ENCODE peak calls at places on chromosomes 5 and 9, in eight cellular contexts. One of them, this sample, is unnamed.
A peak's percentile ranks its signal among the peaks of the same experiment; 100 is the strongest.

GRCh38 chr9:120583958-120584369 is 4.0 kb upstream of the CDK5RAP2 start:
- DNase-seq in BJ: peak; percentile 51
- DNase-seq in fibroblast of mammary gland: peak; percentile 82
- DNase-seq in AG04449: peak; percentile 40
- DNase-seq in neural crest cell: peak; percentile 41
- DNase-seq in endothelial cell of umbilical vein: peak; percentile 80
- DNase-seq in H9: peak; percentile 37
- DNase-seq in HFFc6: peak; percentile 85
- DNase-seq in this sample: peak; percentile 91

GRCh38 chr9:38068866-38069628 is at the start of gene SHB:
- DNase-seq in BJ: no peak
- DNase-seq in fibroblast of mammary gland: no peak
- DNase-seq in neural crest cell: peak; percentile 62
- DNase-seq in H9: peak; percentile 86
- DNase-seq in AG04449: no peak
- DNase-seq in HFFc6: peak; percentile 27
- DNase-seq in endothelial cell of umbilical vein: peak; percentile 63
- DNase-seq in this sample: peak; percentile 53

GRCh38 chr5:142087920-142088679 is 20.5 kb upstream of the NDFIP1 start:
- DNase-seq in BJ: no peak
- DNase-seq in HFFc6: no peak
- DNase-seq in H9: no peak
- DNase-seq in AG04449: no peak
- DNase-seq in neural crest cell: no peak
- DNase-seq in fibroblast of mammary gland: no peak
- DNase-seq in endothelial cell of umbilical vein: no peak
- DNase-seq in this sample: no peak

GRCh38 chr9:6440405-6440804 is 27.4 kb downstream of the UHRF2 start:
- DNase-seq in endothelial cell of umbilical vein: no peak
- DNase-seq in HFFc6: no peak
- DNase-seq in H9: no peak
- DNase-seq in AG04449: no peak
- DNase-seq in neural crest cell: no peak
- DNase-seq in fibroblast of mammary gland: peak; percentile 19
- DNase-seq in BJ: no peak
- DNase-seq in this sample: no peak

GRCh38 chr9:88387733-88388202 is 476 bp upstream of the SPIN1 start:
- DNase-seq in endothelial cell of umbilical vein: peak; percentile 57
- DNase-seq in neural crest cell: peak; percentile 17
- DNase-seq in fibroblast of mammary gland: peak; percentile 39
- DNase-seq in BJ: no peak
- DNase-seq in HFFc6: peak; percentile 24
- DNase-seq in AG04449: no peak
- DNase-seq in H9: no peak
- DNase-seq in this sample: peak; percentile 55

GRCh38 chr9:114117614-114117995 is 18.5 kb upstream of the KIF12 start:
- DNase-seq in HFFc6: no peak
- DNase-seq in AG04449: no peak
- DNase-seq in H9: no peak
- DNase-seq in endothelial cell of umbilical vein: no peak
- DNase-seq in BJ: no peak
- DNase-seq in neural crest cell: no peak
- DNase-seq in fibroblast of mammary gland: no peak
- DNase-seq in this sample: no peak

GRCh38 chr9:136644593-136645342 is 17.9 kb upstream of the EGFL7 start:
- DNase-seq in BJ: no peak
- DNase-seq in endothelial cell of umbilical vein: peak; percentile 88
- DNase-seq in fibroblast of mammary gland: peak; percentile 52
- DNase-seq in H9: peak; percentile 77
- DNase-seq in neural crest cell: peak; percentile 73
- DNase-seq in HFFc6: peak; percentile 17
- DNase-seq in AG04449: no peak
- DNase-seq in this sample: no peak

GRCh38 chr9:127178646-127179632 is 56.5 kb upstream of the ANGPTL2 start:
- DNase-seq in neural crest cell: no peak
- DNase-seq in BJ: no peak
- DNase-seq in HFFc6: no peak
- DNase-seq in H9: peak; percentile 39
- DNase-seq in AG04449: no peak
- DNase-seq in endothelial cell of umbilical vein: peak; percentile 53
- DNase-seq in fibroblast of mammary gland: no peak
- DNase-seq in this sample: no peak

GRCh38 chr9:25557645-25558300 is 120.5 kb downstream of the TUSC1 start:
- DNase-seq in neural crest cell: no peak
- DNase-seq in fibroblast of mammary gland: peak; percentile 3
- DNase-seq in HFFc6: no peak
- DNase-seq in BJ: no peak
- DNase-seq in H9: no peak
- DNase-seq in endothelial cell of umbilical vein: no peak
- DNase-seq in AG04449: no peak
- DNase-seq in this sample: peak; percentile 9

GRCh38 chr5:109939109-109939682 is 249.5 kb downstream of the MAN2A1 start:
- DNase-seq in HFFc6: no peak
- DNase-seq in fibroblast of mammary gland: peak; percentile 80
- DNase-seq in H9: no peak
- DNase-seq in BJ: no peak
- DNase-seq in endothelial cell of umbilical vein: no peak
- DNase-seq in neural crest cell: no peak
- DNase-seq in AG04449: no peak
- DNase-seq in this sample: peak; percentile 91

GRCh38 chr5:140148508-140148907 is 22.8 kb downstream of the IGIP start:
- DNase-seq in AG04449: no peak
- DNase-seq in endothelial cell of umbilical vein: no peak
- DNase-seq in H9: peak; percentile 86
- DNase-seq in HFFc6: peak; percentile 9
- DNase-seq in fibroblast of mammary gland: peak; percentile 9
- DNase-seq in BJ: no peak
- DNase-seq in neural crest cell: peak; percentile 23
- DNase-seq in this sample: no peak
- TF ChIP-seq CTCF in AG04449: no peak
- TF ChIP-seq CTCF in endothelial cell of umbilical vein: no peak
- TF ChIP-seq CTCF in H9: peak; percentile 37
- TF ChIP-seq CTCF in HFFc6: no peak
- TF ChIP-seq CTCF in fibroblast of mammary gland: no peak
- TF ChIP-seq CTCF in BJ: peak; percentile 18
- TF ChIP-seq CTCF in neural crest cell: no peak
- TF ChIP-seq CTCF in this sample: peak; percentile 12

GRCh38 chr5:72314571-72315172 is 5.4 kb downstream of the MRPS27 start:
- DNase-seq in H9: no peak
- DNase-seq in neural crest cell: no peak
- DNase-seq in HFFc6: peak; percentile 15
- DNase-seq in endothelial cell of umbilical vein: peak; percentile 76
- DNase-seq in fibroblast of mammary gland: peak; percentile 73
- DNase-seq in AG04449: no peak
- DNase-seq in BJ: no peak
- DNase-seq in this sample: peak; percentile 87

GRCh38 chr5:72324186-72324825 is 4.1 kb downstream of the PTCD2 start:
- DNase-seq in H9: no peak
- DNase-seq in BJ: no peak
- DNase-seq in HFFc6: no peak
- DNase-seq in AG04449: no peak
- DNase-seq in endothelial cell of umbilical vein: no peak
- DNase-seq in fibroblast of mammary gland: peak; percentile 31
- DNase-seq in neural crest cell: no peak
- DNase-seq in this sample: no peak

GRCh38 chr5:72325566-72326297 is 5.6 kb downstream of the PTCD2 start:
- DNase-seq in H9: no peak
- DNase-seq in neural crest cell: no peak
- DNase-seq in BJ: peak; percentile 40
- DNase-seq in endothelial cell of umbilical vein: no peak
- DNase-seq in HFFc6: peak; percentile 76
- DNase-seq in AG04449: no peak
- DNase-seq in fibroblast of mammary gland: peak; percentile 85
- DNase-seq in this sample: peak; percentile 69

DNA sequence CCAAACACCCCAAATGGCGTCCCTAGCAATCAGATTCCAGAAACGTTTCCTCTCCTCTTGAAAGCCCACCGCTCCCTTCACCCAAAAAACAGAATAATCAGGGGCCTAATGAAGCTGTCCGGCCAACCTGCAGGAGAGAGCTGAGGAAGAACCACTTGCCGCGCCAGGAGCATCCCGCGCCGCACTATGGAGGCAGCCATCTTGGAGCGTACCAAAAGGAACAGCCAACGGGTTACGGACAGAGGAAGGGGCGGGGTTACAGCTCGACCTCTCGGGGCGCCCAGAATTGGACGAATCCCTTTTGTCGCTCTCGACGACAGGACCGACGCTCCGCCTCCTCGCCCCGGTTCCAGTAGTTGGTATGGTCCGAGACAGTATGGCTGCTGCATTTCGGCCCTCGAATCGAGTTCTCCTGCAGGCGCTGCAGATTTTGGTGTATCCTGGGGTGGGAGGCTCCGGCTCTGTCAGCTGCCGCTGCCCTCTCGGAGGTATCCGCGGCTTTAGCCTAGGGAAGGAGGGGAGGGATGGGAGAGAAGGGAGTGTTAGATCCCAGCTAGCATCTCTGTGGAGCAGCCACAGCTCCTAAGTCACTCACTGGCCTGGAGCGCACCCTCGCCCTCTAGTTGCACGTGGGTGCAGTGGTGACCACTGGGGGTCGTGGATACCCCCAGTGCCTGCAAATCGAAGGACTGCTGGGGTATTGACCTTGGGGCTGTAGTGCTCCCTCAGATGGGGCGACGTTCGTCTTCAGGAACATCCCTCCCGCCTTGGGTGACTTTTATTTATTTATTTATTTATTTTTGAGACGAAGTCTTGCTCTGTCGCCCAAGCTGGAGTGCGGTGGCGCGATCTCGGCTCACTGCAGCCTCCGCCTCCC is at the start of the genes MRPS27 and PTCD2:
- DNase-seq in neural crest cell: peak; percentile 90
- DNase-seq in AG04449: peak; percentile 97
- DNase-seq in BJ: peak; percentile 79
- DNase-seq in HFFc6: peak; percentile 99
- DNase-seq in H9: peak; percentile 97
- DNase-seq in endothelial cell of umbilical vein: peak; percentile 98
- DNase-seq in fibroblast of mammary gland: peak; percentile 99
- DNase-seq in this sample: peak; percentile 99
- TF ChIP-seq CTCF in neural crest cell: peak; percentile 53
- TF ChIP-seq CTCF in AG04449: peak; percentile 38
- TF ChIP-seq CTCF in BJ: peak; percentile 41
- TF ChIP-seq CTCF in HFFc6: peak; percentile 57
- TF ChIP-seq CTCF in H9: peak; percentile 40
- TF ChIP-seq CTCF in endothelial cell of umbilical vein: peak; percentile 8
- TF ChIP-seq CTCF in fibroblast of mammary gland: peak; percentile 11
- TF ChIP-seq CTCF in this sample: peak; percentile 29

DNA sequence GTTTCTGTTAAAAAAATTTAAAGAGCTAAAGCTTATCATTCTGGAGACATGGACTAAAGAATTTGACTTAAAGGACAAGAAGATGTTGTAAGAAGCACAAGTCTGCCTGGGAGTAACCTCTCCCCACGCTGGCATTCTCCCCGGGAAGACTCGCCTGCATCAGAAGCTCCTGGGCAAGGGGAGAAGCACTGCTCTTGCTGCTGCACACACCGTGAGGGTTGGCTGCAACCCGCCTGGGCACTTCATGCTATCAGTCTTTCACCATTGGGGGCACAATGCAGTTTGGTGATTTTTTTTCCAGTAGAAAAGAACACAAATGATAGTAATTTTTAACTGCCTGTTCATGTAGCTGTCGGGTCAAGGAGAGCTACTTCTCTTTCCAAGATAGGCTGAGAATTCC is 192.5 kb upstream of the PANK3 start:
- DNase-seq in fibroblast of mammary gland: no peak
- DNase-seq in AG04449: no peak
- DNase-seq in BJ: no peak
- DNase-seq in endothelial cell of umbilical vein: no peak
- DNase-seq in neural crest cell: no peak
- DNase-seq in HFFc6: no peak
- DNase-seq in H9: no peak
- DNase-seq in this sample: no peak
- TF ChIP-seq CTCF in fibroblast of mammary gland: no peak
- TF ChIP-seq CTCF in AG04449: no peak
- TF ChIP-seq CTCF in BJ: no peak
- TF ChIP-seq CTCF in endothelial cell of umbilical vein: no peak
- TF ChIP-seq CTCF in neural crest cell: no peak
- TF ChIP-seq CTCF in HFFc6: peak; percentile 18
- TF ChIP-seq CTCF in H9: no peak
- TF ChIP-seq CTCF in this sample: no peak

GRCh38 chr5:40754381-40755092 is 1.2 kb downstream of the TTC33 start:
- DNase-seq in fibroblast of mammary gland: peak; percentile 55
- DNase-seq in H9: no peak
- DNase-seq in BJ: no peak
- DNase-seq in AG04449: no peak
- DNase-seq in neural crest cell: no peak
- DNase-seq in endothelial cell of umbilical vein: peak; percentile 75
- DNase-seq in HFFc6: peak; percentile 11
- DNase-seq in this sample: peak; percentile 53

GRCh38 chr5:40757400-40757799 is 1.6 kb upstream of the TTC33 start:
- DNase-seq in BJ: no peak
- DNase-seq in HFFc6: no peak
- DNase-seq in AG04449: no peak
- DNase-seq in neural crest cell: no peak
- DNase-seq in endothelial cell of umbilical vein: no peak
- DNase-seq in fibroblast of mammary gland: no peak
- DNase-seq in H9: no peak
- DNase-seq in this sample: no peak

GRCh38 chr5:40755407-40756365 is at the start of gene TTC33:
- DNase-seq in BJ: peak; percentile 57
- DNase-seq in fibroblast of mammary gland: peak; percentile 93
- DNase-seq in endothelial cell of umbilical vein: peak; percentile 94
- DNase-seq in H9: peak; percentile 97
- DNase-seq in HFFc6: peak; percentile 92
- DNase-seq in neural crest cell: peak; percentile 91
- DNase-seq in AG04449: peak; percentile 69
- DNase-seq in this sample: peak; percentile 95

DNA sequence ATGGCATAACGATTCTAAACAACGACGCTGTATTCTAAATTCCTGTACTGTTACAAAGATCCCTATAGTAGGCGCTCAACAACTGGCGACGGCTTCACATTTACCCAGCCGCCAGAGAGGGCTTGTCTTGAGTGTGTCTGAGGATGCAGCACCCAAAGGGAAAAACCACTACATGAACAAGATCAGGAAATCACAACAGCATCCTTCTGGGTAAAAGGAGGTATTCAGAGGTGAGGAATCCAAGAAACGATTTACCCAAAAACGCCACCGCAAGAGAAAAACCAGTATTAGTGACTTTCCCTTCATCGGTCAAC is 711 bp downstream of the TTC33 start:
- DNase-seq in fibroblast of mammary gland: peak; percentile 82
- DNase-seq in neural crest cell: peak; percentile 48
- DNase-seq in BJ: no peak
- DNase-seq in endothelial cell of umbilical vein: peak; percentile 83
- DNase-seq in H9: peak; percentile 59
- DNase-seq in AG04449: peak; percentile 36
- DNase-seq in HFFc6: peak; percentile 78
- DNase-seq in this sample: peak; percentile 85
- TF ChIP-seq CTCF in fibroblast of mammary gland: peak; percentile 77
- TF ChIP-seq CTCF in neural crest cell: peak; percentile 69
- TF ChIP-seq CTCF in BJ: peak; percentile 82
- TF ChIP-seq CTCF in endothelial cell of umbilical vein: peak; percentile 52
- TF ChIP-seq CTCF in H9: peak; percentile 65
- TF ChIP-seq CTCF in AG04449: peak; percentile 61
- TF ChIP-seq CTCF in HFFc6: peak; percentile 74
- TF ChIP-seq CTCF in this sample: peak; percentile 79

DNA sequence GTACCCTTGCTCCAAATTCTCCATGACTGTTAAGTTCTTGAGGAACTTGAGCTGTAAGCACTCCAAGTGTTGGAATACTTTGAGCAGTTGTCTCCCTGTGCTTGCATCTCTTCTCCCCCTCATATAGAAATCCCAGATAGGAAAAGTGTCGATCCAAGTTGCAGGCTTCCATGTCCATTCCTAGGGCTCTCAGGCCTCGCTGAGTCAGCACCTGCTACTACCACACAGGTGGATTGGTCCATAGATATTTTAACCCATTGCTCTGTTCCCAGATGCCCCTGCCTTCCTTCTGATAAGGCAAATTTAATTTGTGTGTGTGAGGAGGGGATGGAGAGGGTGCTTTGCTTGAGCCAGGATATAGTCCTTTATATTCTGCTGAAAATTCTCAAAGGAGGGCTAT is 95.8 kb downstream of the PIP5K1B start:
- DNase-seq in HFFc6: no peak
- DNase-seq in H9: no peak
- DNase-seq in endothelial cell of umbilical vein: no peak
- DNase-seq in BJ: no peak
- DNase-seq in neural crest cell: no peak
- DNase-seq in AG04449: no peak
- DNase-seq in fibroblast of mammary gland: no peak
- DNase-seq in this sample: no peak
- TF ChIP-seq CTCF in HFFc6: no peak
- TF ChIP-seq CTCF in H9: no peak
- TF ChIP-seq CTCF in endothelial cell of umbilical vein: no peak
- TF ChIP-seq CTCF in BJ: no peak
- TF ChIP-seq CTCF in neural crest cell: no peak
- TF ChIP-seq CTCF in AG04449: no peak
- TF ChIP-seq CTCF in fibroblast of mammary gland: no peak
- TF ChIP-seq CTCF in this sample: no peak

This sample was measured in fibroblast of pulmonary artery.